ENCODE peak calls at places on chromosome 16, in seven cellular contexts. One of them, this sample, is unnamed.

GRCh38 chr16:71952818-71953217 is 47.4 kb downstream of the PKD1L3 start:
- DNase-seq in AG04450: no peak
- DNase-seq in small intestine: no peak
- DNase-seq in PC-3: no peak
- DNase-seq in stomach: no peak
- DNase-seq in astrocyte: no peak
- DNase-seq in body of pancreas: no peak
- DNase-seq in this sample: no peak

GRCh38 chr16:8674413-8675022 is at the start of gene ABAT:
- DNase-seq in astrocyte: peak; percentile 61
- DNase-seq in stomach: peak; percentile 93
- DNase-seq in AG04450: peak; percentile 16
- DNase-seq in PC-3: peak; percentile 73
- DNase-seq in small intestine: peak; percentile 94
- DNase-seq in body of pancreas: peak; percentile 93
- DNase-seq in this sample: peak; percentile 86

GRCh38 chr16:86431540-86431939 is 78.8 kb upstream of the FOXF1 start:
- DNase-seq in body of pancreas: no peak
- DNase-seq in PC-3: no peak
- DNase-seq in astrocyte: no peak
- DNase-seq in small intestine: no peak
- DNase-seq in AG04450: no peak
- DNase-seq in stomach: no peak
- DNase-seq in this sample: no peak

GRCh38 chr16:69937465-69937951 is 13.6 kb upstream of the CLEC18A start:
- DNase-seq in AG04450: no peak
- DNase-seq in body of pancreas: no peak
- DNase-seq in small intestine: no peak
- DNase-seq in stomach: no peak
- DNase-seq in astrocyte: no peak
- DNase-seq in PC-3: peak; percentile 20
- DNase-seq in this sample: no peak

GRCh38 chr16:83402160-83402794 is 405.5 kb upstream of the HSBP1 start:
- DNase-seq in AG04450: no peak
- DNase-seq in body of pancreas: no peak
- DNase-seq in PC-3: no peak
- DNase-seq in astrocyte: peak; percentile 53
- DNase-seq in small intestine: no peak
- DNase-seq in stomach: no peak
- DNase-seq in this sample: no peak

GRCh38 chr16:51538707-51539604 is 387.9 kb upstream of the SALL1 start:
- DNase-seq in stomach: no peak
- DNase-seq in body of pancreas: no peak
- DNase-seq in AG04450: peak; percentile 67
- DNase-seq in astrocyte: peak; percentile 91
- DNase-seq in PC-3: peak; percentile 2
- DNase-seq in small intestine: no peak
- DNase-seq in this sample: peak; percentile 76

GRCh38 chr16:79500305-79500704 is 100.2 kb downstream of the MAF start:
- DNase-seq in astrocyte: no peak
- DNase-seq in stomach: no peak
- DNase-seq in small intestine: no peak
- DNase-seq in PC-3: no peak
- DNase-seq in AG04450: no peak
- DNase-seq in body of pancreas: no peak
- DNase-seq in this sample: no peak

GRCh38 chr16:3194792-3195191 is 6.8 kb downstream of the OR1F1 start:
- DNase-seq in astrocyte: no peak
- DNase-seq in stomach: no peak
- DNase-seq in body of pancreas: no peak
- DNase-seq in small intestine: no peak
- DNase-seq in AG04450: no peak
- DNase-seq in PC-3: no peak
- DNase-seq in this sample: no peak

GRCh38 chr16:85878875-85879274 is 20.1 kb upstream of the IRF8 start:
- DNase-seq in small intestine: no peak
- DNase-seq in stomach: no peak
- DNase-seq in astrocyte: peak; percentile 67
- DNase-seq in PC-3: peak; percentile 34
- DNase-seq in AG04450: peak; percentile 8
- DNase-seq in body of pancreas: no peak
- DNase-seq in this sample: peak; percentile 55

GRCh38 chr16:86529160-86529559 is 18.8 kb downstream of the FOXF1 start:
- DNase-seq in body of pancreas: no peak
- DNase-seq in astrocyte: no peak
- DNase-seq in PC-3: no peak
- DNase-seq in small intestine: no peak
- DNase-seq in AG04450: no peak
- DNase-seq in stomach: no peak
- DNase-seq in this sample: peak; percentile 88

GRCh38 chr16:57834936-57835335 is 32.6 kb upstream of the KIFC3 start:
- DNase-seq in stomach: no peak
- DNase-seq in astrocyte: peak; percentile 49
- DNase-seq in small intestine: no peak
- DNase-seq in PC-3: peak; percentile 42
- DNase-seq in body of pancreas: no peak
- DNase-seq in AG04450: no peak
- DNase-seq in this sample: peak; percentile 65

GRCh38 chr16:74667215-74667765 is 613 bp upstream of the RFWD3 start:
- DNase-seq in astrocyte: peak; percentile 18
- DNase-seq in body of pancreas: no peak
- DNase-seq in stomach: peak; percentile 34
- DNase-seq in AG04450: no peak
- DNase-seq in small intestine: peak; percentile 36
- DNase-seq in PC-3: no peak
- DNase-seq in this sample: peak; percentile 25

GRCh38 chr16:73074399-73074798 is 26.5 kb upstream of the ZFHX3 start:
- DNase-seq in AG04450: no peak
- DNase-seq in astrocyte: no peak
- DNase-seq in PC-3: no peak
- DNase-seq in small intestine: no peak
- DNase-seq in body of pancreas: no peak
- DNase-seq in stomach: no peak
- DNase-seq in this sample: no peak

GRCh38 chr16:10754941-10755340 is 11.3 kb downstream of the NUBP1 start:
- DNase-seq in astrocyte: peak; percentile 73
- DNase-seq in body of pancreas: no peak
- DNase-seq in AG04450: no peak
- DNase-seq in small intestine: no peak
- DNase-seq in PC-3: peak; percentile 71
- DNase-seq in stomach: no peak
- DNase-seq in this sample: no peak

GRCh38 chr16:30884760-30885159 is 9.1 kb downstream of the BCL7C start:
- DNase-seq in AG04450: no peak
- DNase-seq in PC-3: no peak
- DNase-seq in astrocyte: no peak
- DNase-seq in stomach: no peak
- DNase-seq in small intestine: no peak
- DNase-seq in body of pancreas: no peak
- DNase-seq in this sample: no peak

GRCh38 chr16:56066617-56067016 is 124.7 kb upstream of the GNAO1 start:
- DNase-seq in small intestine: no peak
- DNase-seq in stomach: no peak
- DNase-seq in body of pancreas: no peak
- DNase-seq in astrocyte: no peak
- DNase-seq in PC-3: no peak
- DNase-seq in AG04450: no peak
- DNase-seq in this sample: no peak

GRCh38 chr16:13359835-13360234 is 458.4 kb downstream of the SHISA9 start:
- DNase-seq in PC-3: no peak
- DNase-seq in astrocyte: no peak
- DNase-seq in AG04450: no peak
- DNase-seq in stomach: no peak
- DNase-seq in body of pancreas: no peak
- DNase-seq in small intestine: no peak
- DNase-seq in this sample: no peak

GRCh38 chr16:49158029-49158642 is 123.5 kb downstream of the CBLN1 start:
- DNase-seq in small intestine: peak; percentile 12
- DNase-seq in AG04450: no peak
- DNase-seq in astrocyte: no peak
- DNase-seq in body of pancreas: no peak
- DNase-seq in PC-3: peak; percentile 45
- DNase-seq in stomach: no peak
- DNase-seq in this sample: no peak

GRCh38 chr16:83898463-83899271 is at the start of gene MLYCD:
- DNase-seq in AG04450: no peak
- DNase-seq in stomach: peak; percentile 94
- DNase-seq in PC-3: peak; percentile 67
- DNase-seq in small intestine: peak; percentile 85
- DNase-seq in body of pancreas: peak; percentile 97
- DNase-seq in astrocyte: peak; percentile 36
- DNase-seq in this sample: peak; percentile 69

GRCh38 chr16:88478889-88479794 is 26.1 kb downstream of the ZFPM1 start:
- DNase-seq in AG04450: no peak
- DNase-seq in PC-3: no peak
- DNase-seq in astrocyte: no peak
- DNase-seq in small intestine: no peak
- DNase-seq in body of pancreas: peak; percentile 85
- DNase-seq in stomach: peak; percentile 67
- DNase-seq in this sample: no peak

GRCh38 chr16:88478115-88478514 is 25.0 kb downstream of the ZFPM1 start:
- DNase-seq in body of pancreas: no peak
- DNase-seq in PC-3: no peak
- DNase-seq in AG04450: no peak
- DNase-seq in small intestine: no peak
- DNase-seq in astrocyte: no peak
- DNase-seq in stomach: no peak
- DNase-seq in this sample: no peak

GRCh38 chr16:88481851-88482250 is 28.8 kb downstream of the ZFPM1 start:
- DNase-seq in small intestine: no peak
- DNase-seq in AG04450: no peak
- DNase-seq in body of pancreas: no peak
- DNase-seq in astrocyte: no peak
- DNase-seq in PC-3: no peak
- DNase-seq in stomach: no peak
- DNase-seq in this sample: no peak

GRCh38 chr16:88477631-88478030 is 24.6 kb downstream of the ZFPM1 start:
- DNase-seq in small intestine: no peak
- DNase-seq in AG04450: no peak
- DNase-seq in PC-3: no peak
- DNase-seq in stomach: no peak
- DNase-seq in body of pancreas: no peak
- DNase-seq in astrocyte: no peak
- DNase-seq in this sample: no peak

GRCh38 chr16:88479795-88480760 is 27.0 kb downstream of the ZFPM1 start:
- DNase-seq in AG04450: no peak
- DNase-seq in PC-3: no peak
- DNase-seq in small intestine: no peak
- DNase-seq in body of pancreas: peak; percentile 91
- DNase-seq in astrocyte: no peak
- DNase-seq in stomach: peak; percentile 66
- DNase-seq in this sample: no peak
- H3K27me3 ChIP-seq in AG04450: no peaks in the 10 kb centered on the region
- H3K27me3 ChIP-seq in PC-3: no peaks in the 10 kb centered on the region
- H3K27me3 ChIP-seq in small intestine: no peaks in the 10 kb centered on the region
- H3K27me3 ChIP-seq in body of pancreas: no peaks in the 10 kb centered on the region
- H3K27me3 ChIP-seq in astrocyte: no peaks in the 10 kb centered on the region
- H3K27me3 ChIP-seq in stomach: no peaks in the 10 kb centered on the region
- H3K27me3 ChIP-seq in this sample: no peaks in the 10 kb centered on the region

DNA sequence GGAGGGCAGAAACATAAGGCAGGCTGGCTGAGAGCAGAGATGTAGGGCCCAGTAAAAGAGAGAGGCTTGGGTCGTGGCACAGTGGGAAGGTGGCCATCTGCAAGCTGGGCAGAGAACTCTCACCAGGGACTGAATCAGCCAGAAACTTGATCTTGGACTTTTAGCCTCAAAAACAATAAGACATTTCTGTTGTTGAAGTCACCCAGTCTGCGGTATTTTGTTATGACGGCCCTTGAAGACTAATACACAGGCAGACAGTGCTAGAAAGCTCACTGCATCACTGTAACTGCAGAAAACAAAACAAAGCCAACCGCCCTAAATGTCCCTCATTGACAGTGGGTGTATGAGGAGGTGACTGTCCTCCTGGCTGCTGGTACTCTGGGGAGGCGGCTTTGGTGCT is 3.9 kb upstream of the JPH3 start:
- DNase-seq in PC-3: no peak
- DNase-seq in stomach: no peak
- DNase-seq in astrocyte: no peak
- DNase-seq in small intestine: no peak
- DNase-seq in body of pancreas: no peak
- DNase-seq in AG04450: no peak
- DNase-seq in this sample: no peak
- H3K27me3 ChIP-seq in PC-3: peaks cover 60% of the 10 kb centered on the region
- H3K27me3 ChIP-seq in stomach: peaks cover 21% of the 10 kb centered on the region
- H3K27me3 ChIP-seq in astrocyte: peaks cover 62% of the 10 kb centered on the region
- H3K27me3 ChIP-seq in small intestine: peaks cover 2% of the 10 kb centered on the region
- H3K27me3 ChIP-seq in body of pancreas: no peaks in the 10 kb centered on the region
- H3K27me3 ChIP-seq in AG04450: peaks cover 61% of the 10 kb centered on the region
- H3K27me3 ChIP-seq in this sample: peaks cover 6% of the 10 kb centered on the region

DNA sequence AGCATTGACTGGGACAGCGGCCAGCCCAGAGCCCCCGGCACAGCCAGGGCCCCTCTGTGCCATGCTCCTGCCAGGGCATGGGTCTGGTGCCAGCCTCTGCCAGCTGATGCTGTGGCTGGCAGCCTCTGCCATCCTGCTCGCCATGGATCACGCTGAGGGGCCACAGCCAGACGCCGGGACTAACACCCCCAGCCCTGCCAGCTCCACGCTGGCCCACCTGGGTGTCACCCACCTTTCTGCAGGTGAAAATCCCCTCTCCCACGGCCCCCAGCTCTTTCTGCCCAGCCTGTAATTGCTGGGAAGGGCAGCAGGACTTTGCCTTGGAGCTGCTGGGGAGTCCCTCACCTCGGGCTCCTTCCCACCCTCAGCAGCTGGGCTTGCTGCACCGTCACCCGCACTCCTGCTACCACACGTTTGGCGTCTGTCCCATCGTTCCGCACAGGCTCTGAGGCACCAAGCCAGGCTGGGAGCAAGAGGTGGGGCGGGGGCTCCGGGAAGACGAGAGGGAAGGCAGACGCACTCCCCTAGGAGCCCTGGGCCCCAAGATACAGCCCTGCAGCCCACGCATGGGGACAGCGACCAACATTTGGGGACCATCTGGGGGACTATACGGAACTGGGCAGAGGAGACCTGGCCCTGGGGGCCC is 42.0 kb upstream of the ACSF3 start:
- DNase-seq in small intestine: no peak
- DNase-seq in AG04450: no peak
- DNase-seq in stomach: no peak
- DNase-seq in PC-3: no peak
- DNase-seq in astrocyte: no peak
- DNase-seq in body of pancreas: no peak
- DNase-seq in this sample: no peak
- H3K27me3 ChIP-seq in small intestine: no peaks in the 10 kb centered on the region
- H3K27me3 ChIP-seq in AG04450: peaks cover 29% of the 10 kb centered on the region
- H3K27me3 ChIP-seq in stomach: peaks cover 4% of the 10 kb centered on the region
- H3K27me3 ChIP-seq in PC-3: no peaks in the 10 kb centered on the region
- H3K27me3 ChIP-seq in astrocyte: peaks cover 24% of the 10 kb centered on the region
- H3K27me3 ChIP-seq in body of pancreas: no peaks in the 10 kb centered on the region
- H3K27me3 ChIP-seq in this sample: no peaks in the 10 kb centered on the region

DNA sequence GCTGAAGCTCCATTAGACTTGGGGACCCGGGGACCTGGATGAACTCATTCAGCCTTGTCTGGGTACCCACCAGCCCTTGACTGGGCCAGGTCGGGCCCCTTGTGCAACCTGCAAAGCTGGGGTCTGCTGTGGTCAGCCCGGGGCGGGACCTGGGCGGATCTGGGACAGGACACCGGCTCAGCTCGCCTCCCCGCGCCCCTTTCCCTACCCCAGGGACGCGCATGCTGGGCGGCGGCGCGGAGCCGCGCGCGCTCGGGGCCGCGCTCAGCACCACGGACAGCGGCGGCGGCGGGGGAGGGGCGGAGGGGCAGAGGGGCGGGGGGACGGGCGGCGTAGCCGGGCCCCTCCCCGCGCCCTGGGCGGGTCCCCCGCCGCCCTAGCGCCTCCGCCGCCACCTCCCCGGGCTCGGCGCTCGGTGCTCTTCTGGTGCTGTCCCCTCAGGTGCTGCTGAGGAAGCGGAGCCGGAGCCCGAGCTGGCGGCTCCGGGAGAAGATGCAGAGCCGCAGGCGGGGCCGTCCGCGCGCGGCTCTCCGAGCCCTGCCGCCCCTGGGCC is 7.4 kb downstream of the ACD start:
- DNase-seq in AG04450: no peak
- DNase-seq in astrocyte: no peak
- DNase-seq in body of pancreas: no peak
- DNase-seq in PC-3: peak; percentile 37
- DNase-seq in small intestine: no peak
- DNase-seq in stomach: no peak
- DNase-seq in this sample: no peak
- H3K27me3 ChIP-seq in AG04450: peaks cover 38% of the 10 kb centered on the region
- H3K27me3 ChIP-seq in astrocyte: peaks cover 39% of the 10 kb centered on the region
- H3K27me3 ChIP-seq in body of pancreas: no peaks in the 10 kb centered on the region
- H3K27me3 ChIP-seq in PC-3: no peaks in the 10 kb centered on the region
- H3K27me3 ChIP-seq in small intestine: peaks cover 2% of the 10 kb centered on the region
- H3K27me3 ChIP-seq in stomach: peaks cover 28% of the 10 kb centered on the region
- H3K27me3 ChIP-seq in this sample: no peaks in the 10 kb centered on the region

This sample was measured in MG63.